ENCODE peak calls at places on chromosome 6, in eight cellular contexts. X is left ventricle myocardium inferior, I is HCT116, G is tibial artery, K is mammary epithelial cell, J is astrocyte, C is pancreas, O is PC-3. B is an unnamed sample.
A peak's percentile ranks its signal among the peaks of the same experiment; 100 is the strongest.

GRCh38 chr6:154485784-154486183 is 24.7 kb downstream of the CNKSR3 start:
- DNase-seq in X (no peak), I (no peak), G (no peak), K (no peak), J (no peak), C (no peak), O (no peak), B (no peak)

GRCh38 chr6:109998159-109998785 is 20.2 kb downstream of the GPR6 start:
- DNase-seq in X (no peak), I (no peak), G (no peak), K (no peak), J (no peak), C (no peak), O (no peak), B (no peak)

GRCh38 chr6:14250573-14250972 is 133.0 kb downstream of the CD83 start:
- DNase-seq in X (no peak), I (no peak), G (no peak), K (no peak), J (no peak), C (no peak), O (no peak), B (no peak)

GRCh38 chr6:83051386-83052172 is 14.1 kb downstream of the UBE3D start:
- DNase-seq in X (no peak), I (no peak), G (no peak), K (no peak), J (no peak), C (no peak), O (peak; percentile 40), B (no peak)

GRCh38 chr6:149545258-149545753 is 537 bp downstream of the PPIL4 start:
- DNase-seq in X (peak; percentile 19), I (no peak), G (peak; percentile 71), K (no peak), J (peak; percentile 62), C (peak; percentile 45), O (peak; percentile 28), B (peak; percentile 63)

GRCh38 chr6:4388675-4389074 is 253.3 kb upstream of the ECI2 start:
- DNase-seq in X (no peak), I (no peak), G (no peak), K (no peak), J (no peak), C (no peak), O (no peak), B (no peak)

GRCh38 chr6:105453968-105454367 is 51.1 kb upstream of the PREP start:
- DNase-seq in X (no peak), I (no peak), G (no peak), K (no peak), J (no peak), C (no peak), O (no peak), B (no peak)

GRCh38 chr6:127966616-127967015 is 65.8 kb upstream of the THEMIS start:
- DNase-seq in X (no peak), I (no peak), G (no peak), K (no peak), J (peak; percentile 37), C (no peak), O (no peak), B (no peak)

GRCh38 chr6:41757268-41757667 is 10.1 kb upstream of the PGC start:
- DNase-seq in X (no peak), I (no peak), G (no peak), K (no peak), J (no peak), C (no peak), O (no peak), B (no peak)

GRCh38 chr6:107116328-107116892 is 1.1 kb upstream of the BEND3 start:
- DNase-seq in X (no peak), I (no peak), G (no peak), K (peak; percentile 16), J (no peak), C (peak; percentile 45), O (peak; percentile 23), B (no peak)

GRCh38 chr6:130098317-130098716 is 79.9 kb downstream of the L3MBTL3 start:
- DNase-seq in X (no peak), I (no peak), G (no peak), K (no peak), J (no peak), C (no peak), O (peak; percentile 19), B (no peak)

GRCh38 chr6:134647861-134648260 is 302.0 kb downstream of the ALDH8A1 start:
- DNase-seq in X (no peak), I (no peak), G (no peak), K (no peak), J (no peak), C (no peak), O (no peak), B (no peak)

GRCh38 chr6:144152334-144152900 is 2.1 kb downstream of the STX11 start:
- DNase-seq in X (no peak), I (no peak), G (no peak), K (peak; percentile 2), J (no peak), C (no peak), O (no peak), B (no peak)

GRCh38 chr6:56671651-56672461 is 29.2 kb upstream of the DST start:
- DNase-seq in X (no peak), I (no peak), G (peak; percentile 68), K (no peak), J (peak; percentile 32), C (no peak), O (no peak), B (peak; percentile 42)

GRCh38 chr6:116363759-116364158 is 7.0 kb upstream of the DSE start:
- DNase-seq in X (no peak), I (no peak), G (no peak), K (no peak), J (peak; percentile 63), C (no peak), O (no peak), B (no peak)

GRCh38 chr6:74690365-74690764 is 515.5 kb downstream of the COL12A1 start:
- DNase-seq in X (no peak), I (no peak), G (no peak), K (no peak), J (peak; percentile 53), C (no peak), O (no peak), B (no peak)

GRCh38 chr6:117674503-117674902 is 766 bp upstream of the NUS1 start:
- DNase-seq in X (no peak), I (no peak), G (no peak), K (no peak), J (no peak), C (no peak), O (no peak), B (no peak)

GRCh38 chr6:85672050-85672449 is 29.4 kb upstream of the SYNCRIP start:
- DNase-seq in X (no peak), I (no peak), G (no peak), K (no peak), J (no peak), C (no peak), O (no peak), B (no peak)

GRCh38 chr6:16167219-16167618 is 38.3 kb downstream of the MYLIP start:
- DNase-seq in X (no peak), I (no peak), G (no peak), K (no peak), J (no peak), C (no peak), O (no peak), B (no peak)

DNA sequence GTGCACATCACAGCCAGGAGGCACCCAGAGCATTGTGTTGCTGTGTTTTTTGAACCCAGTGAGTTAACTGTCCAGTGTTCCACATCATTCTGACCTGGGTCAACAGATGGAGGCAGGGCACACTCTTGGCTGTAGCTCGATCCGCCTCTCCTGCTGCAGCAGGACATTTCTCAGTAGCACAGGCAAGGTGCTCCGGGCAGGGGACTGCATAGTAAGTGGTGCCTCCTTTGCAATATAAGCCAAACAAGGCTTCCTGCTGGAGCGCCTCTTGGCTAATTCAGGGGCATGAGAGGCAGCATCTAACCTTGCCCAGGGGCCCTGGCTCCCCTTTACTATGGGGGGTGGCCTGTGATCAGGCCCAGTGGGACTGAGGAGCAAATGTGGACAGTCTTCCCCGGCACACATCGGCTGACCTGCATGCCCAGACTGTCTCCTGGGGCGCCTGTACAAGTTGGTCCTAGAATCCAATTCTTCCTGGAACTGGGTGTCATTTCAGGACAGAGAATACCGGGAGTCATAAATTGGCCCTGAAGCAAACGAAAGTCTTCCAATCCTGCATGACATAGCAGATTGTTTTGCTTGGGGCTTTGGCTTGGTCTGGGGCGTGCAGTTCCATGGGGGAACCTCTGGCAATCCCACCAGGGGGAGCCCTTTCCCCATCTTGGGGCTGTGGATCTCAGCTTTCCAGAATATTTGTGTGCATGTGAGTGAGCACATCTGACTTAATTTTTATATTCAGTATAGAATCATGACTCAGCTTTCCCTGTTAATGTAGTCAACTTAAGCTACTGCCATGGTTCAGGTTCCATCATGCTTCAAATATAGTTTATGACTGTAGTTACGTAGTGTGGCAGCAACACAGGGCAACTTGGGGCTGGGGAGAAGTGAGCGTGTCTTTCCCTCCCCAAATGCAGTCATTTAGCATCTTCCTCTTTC is 56.0 kb upstream of the DDR1 start:
- DNase-seq in X (peak; percentile 87), I (no peak), G (peak; percentile 96), K (peak; percentile 88), J (peak; percentile 79), C (peak; percentile 81), O (peak; percentile 94), B (peak; percentile 94)
- H3K27ac ChIP-seq in X (peak overlapping the region; percentile 80), I (peak overlapping the region; percentile 22), G (peak overlapping the region; percentile 48), K (peak overlapping the region; percentile 58), J (peak overlapping the region; percentile 38), C (no peak overlapping the region), O (peak overlapping the region; percentile 80), B (no peak overlapping the region)

DNA sequence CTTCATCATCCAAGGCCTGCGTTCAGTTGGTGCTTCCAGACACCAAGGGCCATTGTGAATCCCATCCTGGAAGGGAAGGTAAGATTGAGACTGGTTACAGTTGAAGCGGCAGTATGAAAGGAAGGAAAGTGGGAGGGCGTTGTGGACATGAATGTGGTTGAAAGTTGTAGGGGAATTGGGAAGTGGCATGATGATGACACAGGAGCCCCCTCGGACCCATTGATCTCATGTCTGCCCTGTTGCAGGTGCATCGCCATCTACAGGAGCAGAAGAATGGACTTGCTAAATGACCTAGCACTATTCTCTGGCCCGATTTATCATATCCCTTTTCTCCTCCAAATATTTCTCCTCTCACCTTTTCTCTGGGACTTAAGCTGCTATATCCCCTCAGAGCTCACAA is 5.5 kb downstream of the HLA-DQA1 start:
- DNase-seq in X (no peak), I (no peak), G (no peak), K (no peak), J (no peak), C (no peak), O (no peak), B (no peak)
- H3K9me3 ChIP-seq in X (no peaks in the 10 kb centered on the region), I (no peaks in the 10 kb centered on the region), G (no peaks in the 10 kb centered on the region), K (no peaks in the 10 kb centered on the region), J (no peaks in the 10 kb centered on the region), C (no peaks in the 10 kb centered on the region), O (no peaks in the 10 kb centered on the region), B (no peaks in the 10 kb centered on the region)

DNA sequence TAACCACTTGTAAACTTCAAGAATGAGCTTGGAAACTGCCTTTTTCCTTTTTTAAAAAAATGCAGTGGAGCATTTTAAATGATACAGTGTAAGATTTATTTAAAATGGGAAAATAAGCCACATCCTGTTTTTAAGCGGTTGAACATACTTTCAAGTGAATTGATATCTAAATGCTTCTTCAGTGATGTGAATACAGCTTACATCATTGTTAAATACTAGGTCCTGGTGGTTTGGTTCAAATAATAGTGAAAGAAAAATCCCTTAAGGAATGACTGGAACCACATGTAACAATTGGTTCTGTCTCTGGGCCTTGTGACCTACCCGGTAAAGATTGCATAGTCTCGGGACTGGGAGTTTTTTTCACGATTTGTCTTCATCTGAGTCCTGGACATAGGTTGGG is 44.2 kb downstream of the BMP6 start:
- DNase-seq in X (no peak), I (no peak), G (no peak), K (no peak), J (peak; percentile 85), C (no peak), O (no peak), B (no peak)
- H3K27ac ChIP-seq in X (no peak overlapping the region), I (no peak overlapping the region), G (no peak overlapping the region), K (no peak overlapping the region), J (peak overlapping the region; percentile 9), C (no peak overlapping the region), O (peak overlapping the region; percentile 3), B (no peak overlapping the region)

GRCh38 chr6:77105091-77105490 is 358.2 kb downstream of the HTR1B start:
- DNase-seq in X (no peak), I (no peak), G (no peak), K (no peak), J (no peak), C (no peak), O (no peak), B (no peak)
- H3K9me3 ChIP-seq in X (no peaks in the 10 kb centered on the region), I (no peaks in the 10 kb centered on the region), G (no peaks in the 10 kb centered on the region), K (no peaks in the 10 kb centered on the region), J (no peaks in the 10 kb centered on the region), C (no peaks in the 10 kb centered on the region), O (no peaks in the 10 kb centered on the region), B (no peaks in the 10 kb centered on the region)